ENCODE peak calls at places on chromosomes 11 and 22, in seven cellular contexts. One of them, this sample, is unnamed.
A peak's percentile ranks its signal among the peaks of the same experiment; 100 is the strongest.

GRCh38 chr11:61567286-61568061 is 13.4 kb downstream of the SYT7 start:
- DNase-seq in MM.1S: peak; percentile 82
- DNase-seq in right lobe of liver: peak; percentile 77
- DNase-seq in activated T-cell treated with anti-CD3 and anti-CD28 coated beads, Interleukin-2, amount 50 U/mL, for 72 hours: peak; percentile 83
- DNase-seq in chondrocyte: no peak
- DNase-seq in central memory CD4-positive, alpha-beta T cell: peak; percentile 66
- DNase-seq in activated CD4-positive, alpha-beta T cell treated with anti-CD3 and anti-CD28 coated beads, Interleukin-2, amount 10 ng/mL, durations not matched to agents 24 days and 14 days: peak; percentile 91
- DNase-seq in this sample: peak; percentile 91

GRCh38 chr11:2379471-2380174 is 2.5 kb downstream of the CD81 start:
- DNase-seq in MM.1S: no peak
- DNase-seq in right lobe of liver: peak; percentile 55
- DNase-seq in activated T-cell treated with anti-CD3 and anti-CD28 coated beads, Interleukin-2, amount 50 U/mL, for 72 hours: no peak
- DNase-seq in chondrocyte: no peak
- DNase-seq in central memory CD4-positive, alpha-beta T cell: no peak
- DNase-seq in activated CD4-positive, alpha-beta T cell treated with anti-CD3 and anti-CD28 coated beads, Interleukin-2, amount 10 ng/mL, durations not matched to agents 24 days and 14 days: peak; percentile 66
- DNase-seq in this sample: no peak

GRCh38 chr11:117045196-117045595 is 53.0 kb downstream of the SIK3 start:
- DNase-seq in MM.1S: no peak
- DNase-seq in right lobe of liver: no peak
- DNase-seq in activated T-cell treated with anti-CD3 and anti-CD28 coated beads, Interleukin-2, amount 50 U/mL, for 72 hours: no peak
- DNase-seq in chondrocyte: no peak
- DNase-seq in central memory CD4-positive, alpha-beta T cell: no peak
- DNase-seq in activated CD4-positive, alpha-beta T cell treated with anti-CD3 and anti-CD28 coated beads, Interleukin-2, amount 10 ng/mL, durations not matched to agents 24 days and 14 days: peak; percentile 35
- DNase-seq in this sample: no peak

GRCh38 chr22:26762503-26763170 is 105.2 kb downstream of the MIAT start:
- DNase-seq in MM.1S: no peak
- DNase-seq in right lobe of liver: no peak
- DNase-seq in activated T-cell treated with anti-CD3 and anti-CD28 coated beads, Interleukin-2, amount 50 U/mL, for 72 hours: no peak
- DNase-seq in chondrocyte: no peak
- DNase-seq in central memory CD4-positive, alpha-beta T cell: no peak
- DNase-seq in activated CD4-positive, alpha-beta T cell treated with anti-CD3 and anti-CD28 coated beads, Interleukin-2, amount 10 ng/mL, durations not matched to agents 24 days and 14 days: no peak
- DNase-seq in this sample: no peak

GRCh38 chr22:50314455-50315288 is 7.2 kb upstream of the PLXNB2 start:
- DNase-seq in MM.1S: peak; percentile 92
- DNase-seq in right lobe of liver: peak; percentile 58
- DNase-seq in activated T-cell treated with anti-CD3 and anti-CD28 coated beads, Interleukin-2, amount 50 U/mL, for 72 hours: peak; percentile 85
- DNase-seq in chondrocyte: peak; percentile 87
- DNase-seq in central memory CD4-positive, alpha-beta T cell: peak; percentile 52
- DNase-seq in activated CD4-positive, alpha-beta T cell treated with anti-CD3 and anti-CD28 coated beads, Interleukin-2, amount 10 ng/mL, durations not matched to agents 24 days and 14 days: peak; percentile 93
- DNase-seq in this sample: no peak

GRCh38 chr11:92384316-92384715 is 159.7 kb downstream of the FAT3 start:
- DNase-seq in MM.1S: no peak
- DNase-seq in right lobe of liver: no peak
- DNase-seq in activated T-cell treated with anti-CD3 and anti-CD28 coated beads, Interleukin-2, amount 50 U/mL, for 72 hours: no peak
- DNase-seq in chondrocyte: no peak
- DNase-seq in central memory CD4-positive, alpha-beta T cell: no peak
- DNase-seq in activated CD4-positive, alpha-beta T cell treated with anti-CD3 and anti-CD28 coated beads, Interleukin-2, amount 10 ng/mL, durations not matched to agents 24 days and 14 days: no peak
- DNase-seq in this sample: no peak

GRCh38 chr11:11810764-11811726 is 30.7 kb upstream of the USP47 start:
- DNase-seq in MM.1S: no peak
- DNase-seq in right lobe of liver: no peak
- DNase-seq in activated T-cell treated with anti-CD3 and anti-CD28 coated beads, Interleukin-2, amount 50 U/mL, for 72 hours: no peak
- DNase-seq in chondrocyte: no peak
- DNase-seq in central memory CD4-positive, alpha-beta T cell: no peak
- DNase-seq in activated CD4-positive, alpha-beta T cell treated with anti-CD3 and anti-CD28 coated beads, Interleukin-2, amount 10 ng/mL, durations not matched to agents 24 days and 14 days: no peak
- DNase-seq in this sample: no peak

GRCh38 chr11:19605500-19606371 is 106.9 kb upstream of the NAV2 start:
- DNase-seq in MM.1S: no peak
- DNase-seq in right lobe of liver: no peak
- DNase-seq in activated T-cell treated with anti-CD3 and anti-CD28 coated beads, Interleukin-2, amount 50 U/mL, for 72 hours: no peak
- DNase-seq in chondrocyte: no peak
- DNase-seq in central memory CD4-positive, alpha-beta T cell: no peak
- DNase-seq in activated CD4-positive, alpha-beta T cell treated with anti-CD3 and anti-CD28 coated beads, Interleukin-2, amount 10 ng/mL, durations not matched to agents 24 days and 14 days: no peak
- DNase-seq in this sample: no peak

GRCh38 chr11:36431429-36432092 is 78.5 kb downstream of the TRAF6 start:
- DNase-seq in MM.1S: no peak
- DNase-seq in right lobe of liver: no peak
- DNase-seq in activated T-cell treated with anti-CD3 and anti-CD28 coated beads, Interleukin-2, amount 50 U/mL, for 72 hours: peak; percentile 67
- DNase-seq in chondrocyte: no peak
- DNase-seq in central memory CD4-positive, alpha-beta T cell: no peak
- DNase-seq in activated CD4-positive, alpha-beta T cell treated with anti-CD3 and anti-CD28 coated beads, Interleukin-2, amount 10 ng/mL, durations not matched to agents 24 days and 14 days: peak; percentile 70
- DNase-seq in this sample: no peak

GRCh38 chr11:103681855-103682254 is 354.6 kb upstream of the DDI1 start:
- DNase-seq in MM.1S: no peak
- DNase-seq in right lobe of liver: no peak
- DNase-seq in activated T-cell treated with anti-CD3 and anti-CD28 coated beads, Interleukin-2, amount 50 U/mL, for 72 hours: no peak
- DNase-seq in chondrocyte: no peak
- DNase-seq in central memory CD4-positive, alpha-beta T cell: no peak
- DNase-seq in activated CD4-positive, alpha-beta T cell treated with anti-CD3 and anti-CD28 coated beads, Interleukin-2, amount 10 ng/mL, durations not matched to agents 24 days and 14 days: no peak
- DNase-seq in this sample: no peak

GRCh38 chr11:132639986-132640385 is 892.3 kb downstream of the OPCML start:
- DNase-seq in MM.1S: no peak
- DNase-seq in right lobe of liver: no peak
- DNase-seq in activated T-cell treated with anti-CD3 and anti-CD28 coated beads, Interleukin-2, amount 50 U/mL, for 72 hours: no peak
- DNase-seq in chondrocyte: no peak
- DNase-seq in central memory CD4-positive, alpha-beta T cell: no peak
- DNase-seq in activated CD4-positive, alpha-beta T cell treated with anti-CD3 and anti-CD28 coated beads, Interleukin-2, amount 10 ng/mL, durations not matched to agents 24 days and 14 days: no peak
- DNase-seq in this sample: no peak

GRCh38 chr22:46687045-46687444 is 51.0 kb downstream of the CERK start:
- DNase-seq in MM.1S: no peak
- DNase-seq in right lobe of liver: peak; percentile 43
- DNase-seq in activated T-cell treated with anti-CD3 and anti-CD28 coated beads, Interleukin-2, amount 50 U/mL, for 72 hours: no peak
- DNase-seq in chondrocyte: no peak
- DNase-seq in central memory CD4-positive, alpha-beta T cell: no peak
- DNase-seq in activated CD4-positive, alpha-beta T cell treated with anti-CD3 and anti-CD28 coated beads, Interleukin-2, amount 10 ng/mL, durations not matched to agents 24 days and 14 days: no peak
- DNase-seq in this sample: no peak

GRCh38 chr22:48821346-48822186 is 1006.1 kb downstream of the BRD1 start:
- DNase-seq in MM.1S: no peak
- DNase-seq in right lobe of liver: peak; percentile 29
- DNase-seq in activated T-cell treated with anti-CD3 and anti-CD28 coated beads, Interleukin-2, amount 50 U/mL, for 72 hours: no peak
- DNase-seq in chondrocyte: peak; percentile 64
- DNase-seq in central memory CD4-positive, alpha-beta T cell: no peak
- DNase-seq in activated CD4-positive, alpha-beta T cell treated with anti-CD3 and anti-CD28 coated beads, Interleukin-2, amount 10 ng/mL, durations not matched to agents 24 days and 14 days: no peak
- DNase-seq in this sample: no peak

GRCh38 chr22:42868751-42869251 is 11.7 kb upstream of the ARFGAP3 start:
- DNase-seq in MM.1S: no peak
- DNase-seq in right lobe of liver: peak; percentile 90
- DNase-seq in activated T-cell treated with anti-CD3 and anti-CD28 coated beads, Interleukin-2, amount 50 U/mL, for 72 hours: no peak
- DNase-seq in chondrocyte: no peak
- DNase-seq in central memory CD4-positive, alpha-beta T cell: no peak
- DNase-seq in activated CD4-positive, alpha-beta T cell treated with anti-CD3 and anti-CD28 coated beads, Interleukin-2, amount 10 ng/mL, durations not matched to agents 24 days and 14 days: no peak
- DNase-seq in this sample: no peak

GRCh38 chr11:34546511-34547206 is 33.1 kb upstream of the ELF5 start:
- DNase-seq in MM.1S: peak; percentile 31
- DNase-seq in right lobe of liver: no peak
- DNase-seq in activated T-cell treated with anti-CD3 and anti-CD28 coated beads, Interleukin-2, amount 50 U/mL, for 72 hours: no peak
- DNase-seq in chondrocyte: no peak
- DNase-seq in central memory CD4-positive, alpha-beta T cell: no peak
- DNase-seq in activated CD4-positive, alpha-beta T cell treated with anti-CD3 and anti-CD28 coated beads, Interleukin-2, amount 10 ng/mL, durations not matched to agents 24 days and 14 days: no peak
- DNase-seq in this sample: peak; percentile 30

GRCh38 chr11:11976476-11977187 is 31.8 kb downstream of the DKK3 start:
- DNase-seq in MM.1S: no peak
- DNase-seq in right lobe of liver: peak; percentile 94
- DNase-seq in activated T-cell treated with anti-CD3 and anti-CD28 coated beads, Interleukin-2, amount 50 U/mL, for 72 hours: no peak
- DNase-seq in chondrocyte: no peak
- DNase-seq in central memory CD4-positive, alpha-beta T cell: no peak
- DNase-seq in activated CD4-positive, alpha-beta T cell treated with anti-CD3 and anti-CD28 coated beads, Interleukin-2, amount 10 ng/mL, durations not matched to agents 24 days and 14 days: no peak
- DNase-seq in this sample: no peak